ENCODE peak calls at places on chromosome 18, in five cellular contexts. One of them, this sample, is unnamed.

GRCh38 chr18:35050004-35050623 is 8.9 kb downstream of the MAPRE2 start:
- DNase-seq in anterior cingulate cortex: no peak
- DNase-seq in right lobe of liver: no peak
- DNase-seq in GM12865: peak; percentile 16
- DNase-seq in memory B cell: no peak
- DNase-seq in this sample: no peak

GRCh38 chr18:73461780-73462059 is 593.9 kb upstream of the NETO1 start:
- DNase-seq in anterior cingulate cortex: no peak
- DNase-seq in right lobe of liver: no peak
- DNase-seq in GM12865: no peak
- DNase-seq in memory B cell: no peak
- DNase-seq in this sample: no peak

GRCh38 chr18:62606106-62606505 is 83.3 kb downstream of the ZCCHC2 start:
- DNase-seq in anterior cingulate cortex: no peak
- DNase-seq in right lobe of liver: no peak
- DNase-seq in GM12865: no peak
- DNase-seq in memory B cell: no peak
- DNase-seq in this sample: no peak

GRCh38 chr18:51399491-51400122 is 202.1 kb upstream of the MEX3C start:
- DNase-seq in anterior cingulate cortex: peak; percentile 31
- DNase-seq in right lobe of liver: no peak
- DNase-seq in GM12865: no peak
- DNase-seq in memory B cell: no peak
- DNase-seq in this sample: no peak

GRCh38 chr18:27668126-27668525 is 483.0 kb upstream of the CHST9 start:
- DNase-seq in anterior cingulate cortex: no peak
- DNase-seq in right lobe of liver: no peak
- DNase-seq in GM12865: no peak
- DNase-seq in memory B cell: no peak
- DNase-seq in this sample: no peak

GRCh38 chr18:7467708-7468466 is 99.2 kb upstream of the PTPRM start:
- DNase-seq in anterior cingulate cortex: no peak
- DNase-seq in right lobe of liver: no peak
- DNase-seq in GM12865: no peak
- DNase-seq in memory B cell: no peak
- DNase-seq in this sample: no peak

GRCh38 chr18:58268849-58269248 is 224.8 kb downstream of the NEDD4L start:
- DNase-seq in anterior cingulate cortex: peak; percentile 9
- DNase-seq in right lobe of liver: no peak
- DNase-seq in GM12865: no peak
- DNase-seq in memory B cell: no peak
- DNase-seq in this sample: no peak

GRCh38 chr18:42617086-42617725 is 498.3 kb downstream of the RIT2 start:
- DNase-seq in anterior cingulate cortex: no peak
- DNase-seq in right lobe of liver: no peak
- DNase-seq in GM12865: no peak
- DNase-seq in memory B cell: no peak
- DNase-seq in this sample: no peak

GRCh38 chr18:79964330-79965118 is at the start of gene HSBP1L1:
- DNase-seq in anterior cingulate cortex: peak; percentile 31
- DNase-seq in right lobe of liver: peak; percentile 86
- DNase-seq in GM12865: peak; percentile 82
- DNase-seq in memory B cell: peak; percentile 61
- DNase-seq in this sample: peak; percentile 84

GRCh38 chr18:63823516-63824219 is 48.5 kb downstream of the SERPINB7 start:
- DNase-seq in anterior cingulate cortex: no peak
- DNase-seq in right lobe of liver: peak; percentile 28
- DNase-seq in GM12865: peak; percentile 54
- DNase-seq in memory B cell: no peak
- DNase-seq in this sample: peak; percentile 20

GRCh38 chr18:8174758-8175157 is 434.5 kb upstream of the RAB12 start:
- DNase-seq in anterior cingulate cortex: no peak
- DNase-seq in right lobe of liver: no peak
- DNase-seq in GM12865: no peak
- DNase-seq in memory B cell: no peak
- DNase-seq in this sample: no peak

This sample was measured in transverse colon.